ENCODE peak calls at places on chromosomes 2 and 18, in five cellular contexts. A, J, S, F and Q are unnamed samples.

GRCh38 chr2:211957799-211958198 is 580.8 kb downstream of the ERBB4 start:
- DNase-seq in F (no peak), A (no peak), J (no peak), S (no peak), Q (no peak)

GRCh38 chr2:240069846-240070245 is 16.5 kb upstream of the OR6B3 start:
- DNase-seq in F (no peak), J (no peak), A (no peak), S (no peak), Q (no peak)

GRCh38 chr18:75207298-75208054 is 1.5 kb downstream of the PTGR3 start:
- DNase-seq in F (no peak), A (no peak), S (no peak), J (no peak), Q (no peak)

GRCh38 chr18:6994719-6995430 is 122.7 kb downstream of the LAMA1 start:
- DNase-seq in S (no peak), J (no peak), A (no peak), F (peak), Q (no peak)

GRCh38 chr2:73701968-73702665 is 35.0 kb downstream of the TPRKB start:
- DNase-seq in A (no peak), S (no peak), J (peak), F (peak), Q (no peak)

GRCh38 chr2:238100049-238100820 is at the start of gene ESPNL:
- DNase-seq in S (no peak), F (no peak), A (no peak), J (no peak), Q (peak)

GRCh38 chr2:173982918-173983317 is 17.7 kb upstream of the SP3 start:
- DNase-seq in F (peak), A (peak), J (no peak), S (no peak), Q (no peak)

GRCh38 chr2:196275646-196276352 is 104.4 kb upstream of the STK17B start:
- DNase-seq in F (peak), A (no peak), J (no peak), S (no peak), Q (no peak)

GRCh38 chr2:25103287-25103871 is 61.5 kb downstream of the EFR3B start:
- DNase-seq in J (no peak), S (peak), A (peak), F (peak), Q (no peak)

GRCh38 chr18:34491719-34492118 is 218.4 kb upstream of the DTNA start:
- DNase-seq in A (no peak), J (no peak), S (no peak), F (no peak), Q (no peak)

GRCh38 chr2:190722825-190723224 is 73.9 kb downstream of the NAB1 start:
- DNase-seq in J (no peak), S (no peak), F (no peak), A (no peak), Q (no peak)

GRCh38 chr18:44778788-44779187 is 98.1 kb downstream of the SETBP1 start:
- DNase-seq in J (no peak), S (no peak), F (no peak), A (no peak), Q (no peak)

GRCh38 chr18:22882084-22882483 is 51.0 kb upstream of the RBBP8 start:
- DNase-seq in F (no peak), J (no peak), S (no peak), A (no peak), Q (no peak)

GRCh38 chr2:88450925-88451575 is 1.4 kb downstream of the FOXI3 start:
- DNase-seq in A (no peak), F (no peak), S (no peak), J (no peak), Q (no peak)

GRCh38 chr2:203532957-203533695 is 2.0 kb downstream of the RAPH1 start:
- DNase-seq in F (no peak), S (no peak), J (no peak), A (peak), Q (no peak)

GRCh38 chr2:196592912-196593881 is 46.3 kb upstream of the CCDC150 start:
- DNase-seq in F (peak), J (peak), A (peak), S (no peak), Q (no peak)

GRCh38 chr2:127195140-127196074 is 24.7 kb downstream of the CYP27C1 start:
- DNase-seq in S (no peak), F (no peak), J (no peak), A (no peak), Q (no peak)

GRCh38 chr2:131404794-131405193 is 40.8 kb upstream of the RAB6D start:
- DNase-seq in S (no peak), F (no peak), J (no peak), A (no peak), Q (no peak)

GRCh38 chr18:12779456-12779855 is 76.6 kb downstream of the PSMG2 start:
- DNase-seq in S (no peak), A (no peak), J (no peak), F (no peak), Q (no peak)

GRCh38 chr2:105158002-105158401 is 83.5 kb upstream of the GPR45 start:
- DNase-seq in F (no peak), S (no peak), J (no peak), A (no peak), Q (no peak)

GRCh38 chr2:45153126-45153525 is 143.9 kb upstream of the SIX2 start:
- DNase-seq in F (no peak), A (no peak), S (no peak), J (no peak), Q (no peak)

GRCh38 chr2:226130192-226130591 is 669.4 kb downstream of the IRS1 start:
- DNase-seq in J (no peak), S (no peak), F (no peak), A (peak), Q (no peak)

GRCh38 chr18:73980289-73980979 is 167.2 kb downstream of the FBXO15 start:
- DNase-seq in S (no peak), A (peak), F (peak), J (peak), Q (no peak)

GRCh38 chr2:113734187-113734586 is 22.3 kb downstream of the SLC35F5 start:
- DNase-seq in A (no peak), S (no peak), J (no peak), F (no peak), Q (no peak)

GRCh38 chr2:227106845-227107759 is 56.9 kb downstream of the COL4A4 start:
- DNase-seq in A (peak), F (peak), S (peak), J (peak), Q (no peak)

GRCh38 chr2:13696601-13697000 is 935.9 kb upstream of the LRATD1 start:
- DNase-seq in S (no peak), F (no peak), J (no peak), A (no peak), Q (no peak)

GRCh38 chr18:24530630-24531111 is 70.2 kb downstream of the HRH4 start:
- DNase-seq in J (peak), F (peak), S (peak), A (peak), Q (no peak)